ENCODE peak calls at places on chromosomes 3 and 15, in eight cellular contexts. W, V, M, T, H, A, B and Z are unnamed samples.

GRCh38 chr15:100043732-100044131 is 298.0 kb downstream of the ADAMTS17 start:
- DNase-seq in B (no peak), A (no peak), W (no peak), M (no peak), H (no peak), V (no peak), T (no peak), Z (no peak)

GRCh38 chr3:155352900-155353490 is 59.5 kb upstream of the STRIT1 start:
- DNase-seq in V (peak), A (peak), B (no peak), W (no peak), H (no peak), T (peak), M (no peak), Z (no peak)

GRCh38 chr3:136804813-136805212 is 14.1 kb upstream of the SLC35G2 start:
- DNase-seq in W (no peak), A (no peak), H (no peak), M (no peak), T (no peak), B (no peak), V (no peak), Z (no peak)

GRCh38 chr15:51796777-51797474 is 32.5 kb upstream of the TMOD3 start:
- DNase-seq in A (peak), V (no peak), H (no peak), B (no peak), W (no peak), M (no peak), T (no peak), Z (no peak)

GRCh38 chr3:112377418-112378071 is 44.6 kb downstream of the CD200 start:
- DNase-seq in H (no peak), V (peak), B (no peak), T (no peak), W (no peak), A (no peak), M (no peak), Z (no peak)

GRCh38 chr3:77324115-77324514 is 284.2 kb downstream of the ROBO2 start:
- DNase-seq in V (no peak), B (no peak), H (no peak), A (no peak), T (no peak), M (no peak), W (no peak), Z (no peak)

GRCh38 chr15:31486506-31486905 is 159.9 kb downstream of the KLF13 start:
- DNase-seq in H (no peak), M (no peak), T (no peak), B (no peak), V (no peak), W (no peak), A (no peak), Z (no peak)

GRCh38 chr15:62904511-62904910 is 138.0 kb upstream of the TPM1 start:
- DNase-seq in B (no peak), M (no peak), A (no peak), T (no peak), H (no peak), V (peak), W (no peak), Z (no peak)

GRCh38 chr15:33067456-33067855 is 127.1 kb downstream of the FMN1 start:
- DNase-seq in V (no peak), H (no peak), T (no peak), W (no peak), B (no peak), A (no peak), M (peak), Z (peak)

GRCh38 chr3:34212175-34212574 is 413.7 kb downstream of the PDCD6IP start:
- DNase-seq in B (peak), V (no peak), W (no peak), A (no peak), M (no peak), H (no peak), T (no peak), Z (no peak)